ENCODE peak calls at places on chromosomes 4 and X, in ten cellular contexts. H is GM23248, R is H9, K is fibroblast of lung, N is brain microvascular endothelial cell, P is mesenchymal stem cell, O is breast epithelium, U is ovary, C is dorsolateral prefrontal cortex, Z is uterus. F is an unnamed sample.

GRCh38 chr4:154961263-154961662 is 180.2 kb downstream of the RBM46 start:
- DNase-seq in H (no peak), R (no peak), K (no peak), N (no peak), P (no peak), O (no peak), U (no peak), C (no peak), Z (no peak), F (no peak)

GRCh38 chr4:147108409-147108808 is 162.7 kb upstream of the TTC29 start:
- DNase-seq in H (peak), R (no peak), K (peak), N (peak), P (peak), O (no peak), U (no peak), C (no peak), Z (no peak), F (no peak)

GRCh38 chr4:54189140-54189539 is 40.0 kb upstream of the PDGFRA start:
- DNase-seq in H (peak), R (no peak), K (peak), N (no peak), P (no peak), O (no peak), U (no peak), C (no peak), Z (no peak), F (no peak)

GRCh38 chr4:138611721-138612120 is 369.6 kb upstream of the SLC7A11 start:
- DNase-seq in H (no peak), R (no peak), K (no peak), N (no peak), P (peak), O (no peak), U (no peak), C (no peak), Z (no peak), F (no peak)

GRCh38 chr4:26141916-26142638 is 178.7 kb upstream of the RBPJ start:
- DNase-seq in H (peak), R (no peak), K (peak), N (no peak), P (peak), O (no peak), U (no peak), C (no peak), Z (no peak), F (peak)

GRCh38 chr4:51906167-51906647 is 63.3 kb downstream of the DCUN1D4 start:
- DNase-seq in H (no peak), R (no peak), K (peak), N (no peak), P (peak), O (no peak), U (no peak), C (no peak), Z (no peak), F (no peak)

GRCh38 chrX:155880586-155881157 is 473 bp upstream of the VAMP7 start:
- DNase-seq in H (peak), R (no peak), K (peak), N (no peak), P (peak), O (no peak), U (no peak), C (no peak), Z (no peak), F (no peak)

GRCh38 chr4:136934601-136935000 is 597.7 kb downstream of the PCDH18 start:
- DNase-seq in H (no peak), R (no peak), K (no peak), N (no peak), P (no peak), O (no peak), U (no peak), C (no peak), Z (no peak), F (no peak)

GRCh38 chr4:24778427-24779225 is 16.7 kb upstream of the SOD3 start:
- DNase-seq in H (peak), R (no peak), K (peak), N (peak), P (peak), O (peak), U (peak), C (no peak), Z (peak), F (peak)

GRCh38 chr4:148515248-148515647 is 73.0 kb upstream of the NR3C2 start:
- DNase-seq in H (peak), R (no peak), K (peak), N (peak), P (no peak), O (no peak), U (no peak), C (no peak), Z (no peak), F (no peak)

GRCh38 chr4:173680278-173680677 is 150.2 kb upstream of the HAND2 start:
- DNase-seq in H (no peak), R (no peak), K (no peak), N (no peak), P (no peak), O (no peak), U (no peak), C (no peak), Z (no peak), F (no peak)

GRCh38 chr4:169724251-169724650 is 33.5 kb downstream of the HPF1 start:
- DNase-seq in H (peak), R (no peak), K (peak), N (peak), P (peak), O (no peak), U (no peak), C (no peak), Z (no peak), F (no peak)

GRCh38 chrX:32408389-32408788 is 803.0 kb downstream of the DMD start:
- DNase-seq in H (no peak), R (no peak), K (no peak), N (no peak), P (peak), O (no peak), U (no peak), C (no peak), Z (no peak), F (no peak)
- H3K27ac ChIP-seq in H (no peak), R (no peak), K (no peak), N (no peak), P (no peak), O (no peak), U (no peak), C (no peak), Z (no peak), F (no peak)

DNA sequence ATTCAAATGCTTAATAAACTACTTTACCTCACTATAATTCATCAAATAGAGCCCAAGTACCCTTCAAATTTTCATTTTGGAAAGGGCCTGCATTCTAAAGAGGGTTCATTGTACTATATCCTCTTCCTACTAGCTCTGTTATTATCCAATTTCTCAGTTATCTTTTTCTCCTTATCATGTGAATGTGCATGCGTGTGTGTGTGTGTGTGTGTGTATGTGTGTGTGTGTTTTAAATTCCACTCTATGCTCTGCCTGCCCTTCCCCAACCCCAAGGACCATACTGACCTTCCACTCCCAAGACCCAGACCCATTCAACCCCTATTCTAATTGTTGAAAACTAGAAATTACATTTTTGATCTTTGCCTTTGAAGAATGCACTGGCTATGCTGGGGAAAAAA is 33.3 kb downstream of the CASK start:
- DNase-seq in H (no peak), R (no peak), K (no peak), N (no peak), P (no peak), O (no peak), U (no peak), C (no peak), Z (no peak), F (no peak)
- H3K27ac ChIP-seq in H (no peak), R (no peak), K (no peak), N (no peak), P (no peak), O (no peak), U (no peak), C (no peak), Z (no peak), F (no peak)

GRCh38 chrX:12986164-12986779 is 11.4 kb downstream of the TMSB4X start:
- DNase-seq in H (no peak), R (no peak), K (no peak), N (no peak), P (no peak), O (no peak), U (no peak), C (no peak), Z (no peak), F (no peak)

GRCh38 chrX:12985336-12985735 is 10.4 kb downstream of the TMSB4X start:
- DNase-seq in H (no peak), R (no peak), K (no peak), N (no peak), P (no peak), O (no peak), U (no peak), C (no peak), Z (no peak), F (no peak)

GRCh38 chrX:12987900-12988594 is 13.1 kb downstream of the TMSB4X start:
- DNase-seq in H (no peak), R (no peak), K (no peak), N (no peak), P (no peak), O (no peak), U (no peak), C (no peak), Z (no peak), F (no peak)

GRCh38 chrX:12987340-12987739 is 12.4 kb downstream of the TMSB4X start:
- DNase-seq in H (no peak), R (no peak), K (no peak), N (no peak), P (no peak), O (no peak), U (no peak), C (no peak), Z (no peak), F (no peak)

DNA sequence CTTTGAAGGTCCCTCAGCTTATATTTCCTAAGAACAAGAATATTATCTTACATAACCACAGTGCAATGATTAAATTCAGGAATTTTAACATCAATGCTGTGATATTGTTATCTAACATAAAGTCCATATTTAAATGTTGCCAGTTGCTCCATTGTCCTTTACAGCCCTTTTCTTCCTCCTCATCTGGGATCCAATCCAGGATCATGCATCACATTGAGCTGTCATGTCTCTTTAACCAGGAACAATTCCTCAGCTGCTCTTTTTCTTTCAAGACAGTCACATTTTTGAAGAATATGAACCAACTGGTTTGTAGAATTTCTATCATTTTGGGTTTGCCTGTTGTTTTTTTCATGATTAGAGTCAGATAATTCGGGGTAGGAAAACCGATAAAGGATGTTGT is 12.0 kb downstream of the TMSB4X start:
- DNase-seq in H (no peak), R (no peak), K (peak), N (no peak), P (no peak), O (no peak), U (no peak), C (no peak), Z (no peak), F (no peak)
- H3K27ac ChIP-seq in H (no peak), R (no peak), K (no peak), N (no peak), P (no peak), O (no peak), U (no peak), C (no peak), Z (no peak), F (no peak)

GRCh38 chr4:84738622-84739021 is 155.7 kb downstream of the CDS1 start:
- DNase-seq in H (no peak), R (no peak), K (no peak), N (no peak), P (no peak), O (no peak), U (no peak), C (no peak), Z (no peak), F (no peak)
- H3K27ac ChIP-seq in H (no peak), R (no peak), K (no peak), N (no peak), P (no peak), O (no peak), U (no peak), C (no peak), Z (no peak), F (no peak)

GRCh38 chrX:153731845-153732215 is 7.2 kb downstream of the ABCD1 start:
- DNase-seq in H (no peak), R (no peak), K (no peak), N (no peak), P (no peak), O (no peak), U (no peak), C (no peak), Z (no peak), F (no peak)
- H3K27ac ChIP-seq in H (no peak), R (no peak), K (no peak), N (no peak), P (no peak), O (peak), U (no peak), C (no peak), Z (no peak), F (no peak)

GRCh38 chr4:101914761-101915160 is 124.2 kb downstream of the BANK1 start:
- DNase-seq in H (no peak), R (no peak), K (no peak), N (no peak), P (no peak), O (no peak), U (no peak), C (no peak), Z (no peak), F (no peak)

GRCh38 chr4:101910786-101911373 is 120.3 kb downstream of the BANK1 start:
- DNase-seq in H (no peak), R (no peak), K (no peak), N (no peak), P (no peak), O (no peak), U (no peak), C (no peak), Z (no peak), F (no peak)

DNA sequence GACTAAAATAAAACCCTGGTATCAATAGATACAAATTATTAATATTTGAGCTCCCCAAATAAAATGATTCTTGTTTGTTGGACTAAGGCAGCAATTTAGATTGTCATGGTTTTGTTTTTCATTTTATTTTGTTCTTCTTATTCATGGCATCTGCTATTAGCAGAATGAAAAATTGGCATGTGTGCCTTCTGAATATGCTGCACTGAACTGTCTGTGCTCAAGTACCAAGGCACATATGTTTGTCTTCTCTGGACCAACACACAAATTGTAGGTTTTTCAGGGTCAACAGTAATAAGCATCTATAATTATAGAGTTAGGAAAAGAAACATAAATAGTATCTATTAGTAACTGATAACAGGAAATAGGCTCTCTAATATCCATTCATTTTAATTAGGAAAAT is 121.1 kb downstream of the BANK1 start:
- DNase-seq in H (no peak), R (no peak), K (no peak), N (no peak), P (no peak), O (no peak), U (no peak), C (no peak), Z (no peak), F (no peak)
- H3K27ac ChIP-seq in H (no peak), R (no peak), K (no peak), N (no peak), P (no peak), O (no peak), U (no peak), C (no peak), Z (no peak), F (no peak)

DNA sequence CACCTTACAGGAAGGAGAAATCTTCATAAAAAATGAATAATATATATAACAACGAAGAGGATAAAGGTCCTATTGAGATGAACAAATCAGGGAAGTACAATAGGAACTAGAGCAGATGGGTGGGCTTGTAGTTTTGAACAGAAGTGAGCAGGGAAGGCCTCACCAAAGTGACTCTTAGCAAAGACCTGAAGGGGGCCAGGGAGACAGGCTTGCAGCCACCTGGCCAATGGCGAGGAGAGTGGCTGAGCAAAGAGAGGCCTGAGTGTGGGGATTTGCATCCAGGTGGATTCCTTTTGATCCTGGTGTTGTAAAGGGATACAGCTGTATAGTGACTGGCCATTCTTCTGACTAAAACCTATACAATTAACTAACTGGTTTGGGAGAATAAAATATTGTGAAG is 354.1 kb downstream of the CAMK2D start:
- DNase-seq in H (no peak), R (peak), K (no peak), N (no peak), P (no peak), O (no peak), U (no peak), C (no peak), Z (no peak), F (no peak)
- H3K27ac ChIP-seq in H (no peak), R (no peak), K (no peak), N (no peak), P (no peak), O (no peak), U (no peak), C (no peak), Z (no peak), F (no peak)

GRCh38 chrX:115632455-115632854 is 71.5 kb downstream of the PLS3 start:
- DNase-seq in H (peak), R (no peak), K (peak), N (peak), P (no peak), O (no peak), U (no peak), C (no peak), Z (no peak), F (no peak)
- H3K27ac ChIP-seq in H (peak), R (no peak), K (no peak), N (peak), P (peak), O (no peak), U (no peak), C (no peak), Z (no peak), F (no peak)

F was measured in right atrium auricular region.